ENCODE peak calls at places on chromosomes 6 and 20, in eight cellular contexts. R, I, X, C, S, W, N and H are unnamed samples.

GRCh38 chr6:5967594-5967993 is 39.1 kb downstream of the NRN1 start:
- DNase-seq in R (no peak), I (no peak), X (no peak), C (no peak), S (no peak), W (no peak), N (peak), H (no peak)

GRCh38 chr20:36547186-36548005 is 6.1 kb downstream of the MYL9 start:
- DNase-seq in R (no peak), I (no peak), X (no peak), C (no peak), S (no peak), W (no peak), N (no peak), H (no peak)

GRCh38 chr20:51533291-51534172 is 9.0 kb downstream of the NFATC2 start:
- DNase-seq in R (no peak), I (no peak), X (no peak), C (no peak), S (peak), W (no peak), N (peak), H (no peak)

GRCh38 chr20:6613280-6613861 is 154.1 kb upstream of the BMP2 start:
- DNase-seq in R (no peak), I (no peak), X (no peak), C (no peak), S (no peak), W (no peak), N (peak), H (no peak)

GRCh38 chr6:119347466-119348307 is 1.9 kb downstream of the MAN1A1 start:
- DNase-seq in R (peak), I (peak), X (no peak), C (no peak), S (no peak), W (no peak), N (no peak), H (peak)

GRCh38 chr6:62999796-63000195 is 211.5 kb upstream of the FKBP1C start:
- DNase-seq in R (no peak), I (no peak), X (no peak), C (no peak), S (no peak), W (no peak), N (peak), H (no peak)

GRCh38 chr6:21769405-21769851 is 175.9 kb downstream of the SOX4 start:
- DNase-seq in R (no peak), I (no peak), X (peak), C (peak), S (peak), W (no peak), N (no peak), H (no peak)

GRCh38 chr6:18209539-18210197 is 54.4 kb downstream of the KDM1B start:
- DNase-seq in R (no peak), I (no peak), X (no peak), C (no peak), S (no peak), W (no peak), N (no peak), H (no peak)

GRCh38 chr6:83868639-83869038 is 9.2 kb downstream of the CYB5R4 start:
- DNase-seq in R (no peak), I (no peak), X (no peak), C (peak), S (peak), W (no peak), N (peak), H (no peak)

GRCh38 chr20:50969912-50970311 is 11.3 kb downstream of the MOCS3 start:
- DNase-seq in R (no peak), I (no peak), X (no peak), C (no peak), S (no peak), W (no peak), N (no peak), H (no peak)

GRCh38 chr6:129667621-129668020 is 42.4 kb downstream of the ARHGAP18 start:
- DNase-seq in R (no peak), I (no peak), X (peak), C (peak), S (peak), W (no peak), N (no peak), H (no peak)

GRCh38 chr20:2301164-2301622 is 5.4 kb downstream of the TGM3 start:
- DNase-seq in R (peak), I (peak), X (no peak), C (no peak), S (peak), W (no peak), N (no peak), H (peak)

GRCh38 chr20:3470627-3471396 is at the start of gene ATRN:
- DNase-seq in R (peak), I (peak), X (peak), C (peak), S (peak), W (peak), N (peak), H (peak)

GRCh38 chr20:2815242-2815900 is 584 bp downstream of the C20orf141 start:
- DNase-seq in R (no peak), I (no peak), X (no peak), C (no peak), S (no peak), W (no peak), N (no peak), H (no peak)

GRCh38 chr6:126535138-126535537 is 195.2 kb downstream of the CENPW start:
- DNase-seq in R (no peak), I (no peak), X (no peak), C (no peak), S (no peak), W (no peak), N (no peak), H (no peak)

GRCh38 chr20:57888591-57888990 is 178.8 kb upstream of the PMEPA1 start:
- DNase-seq in R (no peak), I (no peak), X (no peak), C (no peak), S (no peak), W (no peak), N (no peak), H (no peak)

GRCh38 chr6:33029297-33030184 is 20.1 kb upstream of the HLA-DOA start:
- DNase-seq in R (peak), I (no peak), X (no peak), C (no peak), S (no peak), W (no peak), N (no peak), H (peak)

GRCh38 chr6:21800948-21801438 is 207.4 kb downstream of the SOX4 start:
- DNase-seq in R (no peak), I (no peak), X (no peak), C (peak), S (no peak), W (no peak), N (no peak), H (no peak)

GRCh38 chr6:165702669-165703068 is 39.6 kb upstream of the PDE10A start:
- DNase-seq in R (no peak), I (no peak), X (no peak), C (no peak), S (no peak), W (no peak), N (no peak), H (no peak)

GRCh38 chr6:11324453-11325023 is 92.1 kb upstream of the NEDD9 start:
- DNase-seq in R (no peak), I (no peak), X (no peak), C (no peak), S (no peak), W (no peak), N (no peak), H (no peak)

GRCh38 chr6:23244300-23244699 is 674.9 kb downstream of the HDGFL1 start:
- DNase-seq in R (no peak), I (no peak), X (peak), C (peak), S (peak), W (no peak), N (no peak), H (no peak)

GRCh38 chr20:45095753-45096371 is 5.1 kb downstream of the KCNS1 start:
- DNase-seq in R (peak), I (no peak), X (peak), C (peak), S (peak), W (peak), N (peak), H (no peak)

GRCh38 chr6:26352315-26352714 is 12.7 kb upstream of the BTN3A2 start:
- DNase-seq in R (no peak), I (no peak), X (no peak), C (no peak), S (no peak), W (no peak), N (no peak), H (no peak)

GRCh38 chr6:21393426-21394165 is 200.0 kb upstream of the SOX4 start:
- DNase-seq in R (no peak), I (no peak), X (no peak), C (no peak), S (no peak), W (no peak), N (no peak), H (no peak)

GRCh38 chr6:106704327-106704726 is 74.9 kb downstream of the QRSL1 start:
- DNase-seq in R (no peak), I (no peak), X (no peak), C (no peak), S (no peak), W (no peak), N (no peak), H (no peak)
- TF ChIP-seq CTCF in R (no peak), I (no peak), X (no peak), C (no peak), S (no peak), W (no peak), N (no peak), H (no peak)

DNA sequence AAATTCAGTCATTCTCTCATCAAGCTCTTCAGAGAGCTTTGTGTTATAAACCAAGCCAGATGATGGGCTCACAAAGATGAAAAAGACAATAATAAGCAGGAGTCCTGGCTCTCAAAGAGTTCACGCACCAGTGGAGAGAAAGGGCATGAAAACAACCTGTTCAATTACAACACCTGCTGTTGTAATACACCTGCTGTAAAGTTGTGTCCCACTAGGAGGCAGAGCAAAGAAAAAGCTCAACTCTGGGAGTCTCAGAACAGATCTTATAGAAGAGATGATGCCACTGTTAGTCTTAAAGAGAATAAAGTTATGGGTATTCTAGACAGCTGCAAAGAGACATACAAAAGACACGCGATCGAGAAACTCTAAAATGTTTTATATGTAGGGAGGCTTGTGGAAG is 100.6 kb downstream of the DCDC2 start:
- DNase-seq in R (no peak), I (no peak), X (no peak), C (no peak), S (no peak), W (no peak), N (no peak), H (no peak)
- TF ChIP-seq CTCF in R (no peak), I (no peak), X (no peak), C (no peak), S (no peak), W (no peak), N (no peak), H (no peak)

GRCh38 chr6:156686940-156687874 is 90.0 kb upstream of the ARID1B start:
- DNase-seq in R (peak), I (peak), X (peak), C (peak), S (peak), W (peak), N (peak), H (peak)
- TF ChIP-seq CTCF in R (no peak), I (no peak), X (no peak), C (no peak), S (no peak), W (no peak), N (no peak), H (no peak)

DNA sequence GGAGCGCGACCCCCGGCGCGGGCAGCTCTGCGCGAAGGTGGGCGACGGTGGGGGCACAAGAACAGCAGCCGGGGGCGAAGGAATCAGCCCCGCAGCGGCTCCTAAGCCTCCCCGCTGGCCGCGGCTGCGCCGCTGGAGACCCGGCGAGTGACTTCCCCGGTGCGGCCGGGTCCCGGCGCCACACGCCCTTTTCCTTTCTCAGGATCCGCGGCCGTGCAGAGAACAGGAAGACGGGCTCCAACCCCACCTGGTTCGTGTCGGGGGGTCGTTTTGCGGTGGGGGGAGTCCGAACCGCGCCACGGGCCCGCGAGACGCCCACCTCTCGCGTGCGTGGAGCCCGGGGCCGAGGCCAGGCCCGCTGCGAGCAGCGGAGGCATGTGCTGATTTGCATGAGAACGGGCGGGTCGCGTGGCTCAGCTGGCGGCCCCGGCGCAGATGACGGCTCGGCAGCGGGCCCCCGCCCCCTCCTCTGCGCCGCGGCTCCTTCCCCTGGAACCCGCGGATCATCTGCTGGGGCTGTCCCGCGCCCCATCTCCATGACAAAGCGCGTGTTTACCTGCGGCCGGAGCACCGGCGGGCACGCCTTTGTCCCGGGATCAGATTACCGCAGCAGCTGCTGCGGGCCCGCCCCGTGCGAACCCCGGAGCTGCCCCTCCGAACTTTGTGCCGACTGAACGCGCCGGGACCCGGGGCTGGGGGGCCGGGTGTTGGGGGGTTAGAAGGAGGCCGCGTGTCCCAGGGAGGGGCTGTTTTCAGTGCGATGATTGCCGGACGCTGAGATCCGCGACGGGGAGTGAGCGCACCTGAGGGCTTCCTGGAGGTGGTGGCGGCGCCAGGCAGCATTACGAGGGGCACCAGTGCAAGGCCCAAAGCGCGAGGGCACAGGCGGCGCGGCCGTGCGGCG is 4.9 kb upstream of the DLL1 start:
- DNase-seq in R (no peak), I (no peak), X (no peak), C (no peak), S (no peak), W (no peak), N (no peak), H (peak)
- TF ChIP-seq CTCF in R (no peak), I (no peak), X (no peak), C (no peak), S (no peak), W (no peak), N (no peak), H (no peak)